ENCODE peak calls at places on chromosomes 3 and 15, in ten cellular contexts. One of them, this sample, is unnamed.

GRCh38 chr3:130384547-130384946 is 39.1 kb downstream of the COL6A5 start:
- DNase-seq in NCI-H1092: no peak
- DNase-seq in activated naive CD4-positive, alpha-beta T cell treated with anti-CD3 and anti-CD28 coated beads, Interleukin-2, amount 10 ng/mL, durations not matched to agents 7 days and 5 days: no peak
- DNase-seq in mesenteric fat pad: no peak
- DNase-seq in LHCN-M2: no peak
- DNase-seq in 8988T: no peak
- DNase-seq in neural crest cell: no peak
- DNase-seq in NCI-H748 treated with DMSO at 0.1 percent for 48 hours: no peak
- DNase-seq in activated T-cell treated with anti-CD3 and anti-CD28 coated beads for 1 hour: no peak
- DNase-seq in ascending aorta: no peak
- DNase-seq in this sample: no peak

GRCh38 chr3:182622241-182622545 is 171.1 kb upstream of the ATP11B start:
- DNase-seq in NCI-H1092: no peak
- DNase-seq in activated naive CD4-positive, alpha-beta T cell treated with anti-CD3 and anti-CD28 coated beads, Interleukin-2, amount 10 ng/mL, durations not matched to agents 7 days and 5 days: no peak
- DNase-seq in mesenteric fat pad: no peak
- DNase-seq in LHCN-M2: no peak
- DNase-seq in 8988T: no peak
- DNase-seq in neural crest cell: no peak
- DNase-seq in NCI-H748 treated with DMSO at 0.1 percent for 48 hours: no peak
- DNase-seq in activated T-cell treated with anti-CD3 and anti-CD28 coated beads for 1 hour: no peak
- DNase-seq in ascending aorta: no peak
- DNase-seq in this sample: no peak

GRCh38 chr15:61831505-61831921 is 228.7 kb downstream of the VPS13C start:
- DNase-seq in NCI-H1092: no peak
- DNase-seq in activated naive CD4-positive, alpha-beta T cell treated with anti-CD3 and anti-CD28 coated beads, Interleukin-2, amount 10 ng/mL, durations not matched to agents 7 days and 5 days: no peak
- DNase-seq in mesenteric fat pad: no peak
- DNase-seq in LHCN-M2: no peak
- DNase-seq in 8988T: no peak
- DNase-seq in neural crest cell: no peak
- DNase-seq in NCI-H748 treated with DMSO at 0.1 percent for 48 hours: peak
- DNase-seq in activated T-cell treated with anti-CD3 and anti-CD28 coated beads for 1 hour: no peak
- DNase-seq in ascending aorta: no peak
- DNase-seq in this sample: no peak

GRCh38 chr3:197749601-197750395 is at the start of gene FYTTD1:
- DNase-seq in NCI-H1092: peak
- DNase-seq in activated naive CD4-positive, alpha-beta T cell treated with anti-CD3 and anti-CD28 coated beads, Interleukin-2, amount 10 ng/mL, durations not matched to agents 7 days and 5 days: peak
- DNase-seq in mesenteric fat pad: peak
- DNase-seq in LHCN-M2: peak
- DNase-seq in 8988T: peak
- DNase-seq in neural crest cell: peak
- DNase-seq in NCI-H748 treated with DMSO at 0.1 percent for 48 hours: peak
- DNase-seq in activated T-cell treated with anti-CD3 and anti-CD28 coated beads for 1 hour: peak
- DNase-seq in ascending aorta: peak
- DNase-seq in this sample: peak

GRCh38 chr3:148158210-148158609 is 539.5 kb upstream of the AGTR1 start:
- DNase-seq in NCI-H1092: no peak
- DNase-seq in activated naive CD4-positive, alpha-beta T cell treated with anti-CD3 and anti-CD28 coated beads, Interleukin-2, amount 10 ng/mL, durations not matched to agents 7 days and 5 days: no peak
- DNase-seq in mesenteric fat pad: no peak
- DNase-seq in LHCN-M2: peak
- DNase-seq in 8988T: no peak
- DNase-seq in neural crest cell: no peak
- DNase-seq in NCI-H748 treated with DMSO at 0.1 percent for 48 hours: no peak
- DNase-seq in activated T-cell treated with anti-CD3 and anti-CD28 coated beads for 1 hour: no peak
- DNase-seq in ascending aorta: no peak
- DNase-seq in this sample: no peak

GRCh38 chr3:138786788-138787276 is 47.9 kb downstream of the PIK3CB start:
- DNase-seq in NCI-H1092: no peak
- DNase-seq in activated naive CD4-positive, alpha-beta T cell treated with anti-CD3 and anti-CD28 coated beads, Interleukin-2, amount 10 ng/mL, durations not matched to agents 7 days and 5 days: no peak
- DNase-seq in mesenteric fat pad: no peak
- DNase-seq in LHCN-M2: peak
- DNase-seq in 8988T: no peak
- DNase-seq in neural crest cell: no peak
- DNase-seq in NCI-H748 treated with DMSO at 0.1 percent for 48 hours: no peak
- DNase-seq in activated T-cell treated with anti-CD3 and anti-CD28 coated beads for 1 hour: no peak
- DNase-seq in ascending aorta: no peak
- DNase-seq in this sample: no peak

GRCh38 chr3:29513236-29513635 is 232.4 kb downstream of the RBMS3 start:
- DNase-seq in NCI-H1092: no peak
- DNase-seq in activated naive CD4-positive, alpha-beta T cell treated with anti-CD3 and anti-CD28 coated beads, Interleukin-2, amount 10 ng/mL, durations not matched to agents 7 days and 5 days: no peak
- DNase-seq in mesenteric fat pad: no peak
- DNase-seq in LHCN-M2: peak
- DNase-seq in 8988T: no peak
- DNase-seq in neural crest cell: no peak
- DNase-seq in NCI-H748 treated with DMSO at 0.1 percent for 48 hours: no peak
- DNase-seq in activated T-cell treated with anti-CD3 and anti-CD28 coated beads for 1 hour: no peak
- DNase-seq in ascending aorta: no peak
- DNase-seq in this sample: no peak

GRCh38 chr3:76310059-76310458 is 524.7 kb upstream of the ZNF717 start:
- DNase-seq in NCI-H1092: no peak
- DNase-seq in activated naive CD4-positive, alpha-beta T cell treated with anti-CD3 and anti-CD28 coated beads, Interleukin-2, amount 10 ng/mL, durations not matched to agents 7 days and 5 days: no peak
- DNase-seq in mesenteric fat pad: no peak
- DNase-seq in LHCN-M2: no peak
- DNase-seq in 8988T: no peak
- DNase-seq in neural crest cell: no peak
- DNase-seq in NCI-H748 treated with DMSO at 0.1 percent for 48 hours: no peak
- DNase-seq in activated T-cell treated with anti-CD3 and anti-CD28 coated beads for 1 hour: no peak
- DNase-seq in ascending aorta: no peak
- DNase-seq in this sample: no peak

GRCh38 chr3:149395107-149396089 is 17.9 kb upstream of the TM4SF1 start:
- DNase-seq in NCI-H1092: peak
- DNase-seq in activated naive CD4-positive, alpha-beta T cell treated with anti-CD3 and anti-CD28 coated beads, Interleukin-2, amount 10 ng/mL, durations not matched to agents 7 days and 5 days: no peak
- DNase-seq in mesenteric fat pad: no peak
- DNase-seq in LHCN-M2: peak
- DNase-seq in 8988T: no peak
- DNase-seq in neural crest cell: no peak
- DNase-seq in NCI-H748 treated with DMSO at 0.1 percent for 48 hours: no peak
- DNase-seq in activated T-cell treated with anti-CD3 and anti-CD28 coated beads for 1 hour: no peak
- DNase-seq in ascending aorta: no peak
- DNase-seq in this sample: no peak

GRCh38 chr3:53806182-53807116 is 39.8 kb downstream of the CHDH start:
- DNase-seq in NCI-H1092: no peak
- DNase-seq in activated naive CD4-positive, alpha-beta T cell treated with anti-CD3 and anti-CD28 coated beads, Interleukin-2, amount 10 ng/mL, durations not matched to agents 7 days and 5 days: no peak
- DNase-seq in mesenteric fat pad: peak
- DNase-seq in LHCN-M2: peak
- DNase-seq in 8988T: no peak
- DNase-seq in neural crest cell: no peak
- DNase-seq in NCI-H748 treated with DMSO at 0.1 percent for 48 hours: no peak
- DNase-seq in activated T-cell treated with anti-CD3 and anti-CD28 coated beads for 1 hour: no peak
- DNase-seq in ascending aorta: no peak
- DNase-seq in this sample: no peak

GRCh38 chr3:111236833-111237713 is 165.5 kb downstream of the NECTIN3 start:
- DNase-seq in NCI-H1092: no peak
- DNase-seq in activated naive CD4-positive, alpha-beta T cell treated with anti-CD3 and anti-CD28 coated beads, Interleukin-2, amount 10 ng/mL, durations not matched to agents 7 days and 5 days: no peak
- DNase-seq in mesenteric fat pad: no peak
- DNase-seq in LHCN-M2: peak
- DNase-seq in 8988T: no peak
- DNase-seq in neural crest cell: no peak
- DNase-seq in NCI-H748 treated with DMSO at 0.1 percent for 48 hours: no peak
- DNase-seq in activated T-cell treated with anti-CD3 and anti-CD28 coated beads for 1 hour: no peak
- DNase-seq in ascending aorta: no peak
- DNase-seq in this sample: no peak

GRCh38 chr3:14138109-14138877 is 13.4 kb downstream of the TMEM43 start:
- DNase-seq in NCI-H1092: no peak
- DNase-seq in activated naive CD4-positive, alpha-beta T cell treated with anti-CD3 and anti-CD28 coated beads, Interleukin-2, amount 10 ng/mL, durations not matched to agents 7 days and 5 days: peak
- DNase-seq in mesenteric fat pad: peak
- DNase-seq in LHCN-M2: no peak
- DNase-seq in 8988T: no peak
- DNase-seq in neural crest cell: no peak
- DNase-seq in NCI-H748 treated with DMSO at 0.1 percent for 48 hours: no peak
- DNase-seq in activated T-cell treated with anti-CD3 and anti-CD28 coated beads for 1 hour: no peak
- DNase-seq in ascending aorta: no peak
- DNase-seq in this sample: no peak

GRCh38 chr15:41944313-41944940 is 27.9 kb downstream of the EHD4 start:
- DNase-seq in NCI-H1092: no peak
- DNase-seq in activated naive CD4-positive, alpha-beta T cell treated with anti-CD3 and anti-CD28 coated beads, Interleukin-2, amount 10 ng/mL, durations not matched to agents 7 days and 5 days: no peak
- DNase-seq in mesenteric fat pad: peak
- DNase-seq in LHCN-M2: peak
- DNase-seq in 8988T: no peak
- DNase-seq in neural crest cell: no peak
- DNase-seq in NCI-H748 treated with DMSO at 0.1 percent for 48 hours: no peak
- DNase-seq in activated T-cell treated with anti-CD3 and anti-CD28 coated beads for 1 hour: no peak
- DNase-seq in ascending aorta: no peak
- DNase-seq in this sample: no peak

GRCh38 chr3:49859576-49860305 is 3.4 kb upstream of the TRAIP start:
- DNase-seq in NCI-H1092: no peak
- DNase-seq in activated naive CD4-positive, alpha-beta T cell treated with anti-CD3 and anti-CD28 coated beads, Interleukin-2, amount 10 ng/mL, durations not matched to agents 7 days and 5 days: no peak
- DNase-seq in mesenteric fat pad: no peak
- DNase-seq in LHCN-M2: no peak
- DNase-seq in 8988T: no peak
- DNase-seq in neural crest cell: no peak
- DNase-seq in NCI-H748 treated with DMSO at 0.1 percent for 48 hours: no peak
- DNase-seq in activated T-cell treated with anti-CD3 and anti-CD28 coated beads for 1 hour: no peak
- DNase-seq in ascending aorta: no peak
- DNase-seq in this sample: no peak

GRCh38 chr3:120182613-120183524 is 88.6 kb upstream of the GSK3B start:
- DNase-seq in NCI-H1092: no peak
- DNase-seq in activated naive CD4-positive, alpha-beta T cell treated with anti-CD3 and anti-CD28 coated beads, Interleukin-2, amount 10 ng/mL, durations not matched to agents 7 days and 5 days: no peak
- DNase-seq in mesenteric fat pad: no peak
- DNase-seq in LHCN-M2: peak
- DNase-seq in 8988T: no peak
- DNase-seq in neural crest cell: no peak
- DNase-seq in NCI-H748 treated with DMSO at 0.1 percent for 48 hours: no peak
- DNase-seq in activated T-cell treated with anti-CD3 and anti-CD28 coated beads for 1 hour: no peak
- DNase-seq in ascending aorta: no peak
- DNase-seq in this sample: no peak

GRCh38 chr3:99753268-99753975 is 64.2 kb upstream of the CMSS1 start:
- DNase-seq in NCI-H1092: peak
- DNase-seq in activated naive CD4-positive, alpha-beta T cell treated with anti-CD3 and anti-CD28 coated beads, Interleukin-2, amount 10 ng/mL, durations not matched to agents 7 days and 5 days: peak
- DNase-seq in mesenteric fat pad: no peak
- DNase-seq in LHCN-M2: peak
- DNase-seq in 8988T: no peak
- DNase-seq in neural crest cell: peak
- DNase-seq in NCI-H748 treated with DMSO at 0.1 percent for 48 hours: peak
- DNase-seq in activated T-cell treated with anti-CD3 and anti-CD28 coated beads for 1 hour: no peak
- DNase-seq in ascending aorta: no peak
- DNase-seq in this sample: no peak

GRCh38 chr3:108091498-108092259 is 848 bp upstream of the CD47 start:
- DNase-seq in NCI-H1092: no peak
- DNase-seq in activated naive CD4-positive, alpha-beta T cell treated with anti-CD3 and anti-CD28 coated beads, Interleukin-2, amount 10 ng/mL, durations not matched to agents 7 days and 5 days: peak
- DNase-seq in mesenteric fat pad: no peak
- DNase-seq in LHCN-M2: no peak
- DNase-seq in 8988T: no peak
- DNase-seq in neural crest cell: no peak
- DNase-seq in NCI-H748 treated with DMSO at 0.1 percent for 48 hours: peak
- DNase-seq in activated T-cell treated with anti-CD3 and anti-CD28 coated beads for 1 hour: peak
- DNase-seq in ascending aorta: no peak
- DNase-seq in this sample: peak

GRCh38 chr3:71247948-71248315 is 335.6 kb downstream of the FOXP1 start:
- DNase-seq in NCI-H1092: no peak
- DNase-seq in activated naive CD4-positive, alpha-beta T cell treated with anti-CD3 and anti-CD28 coated beads, Interleukin-2, amount 10 ng/mL, durations not matched to agents 7 days and 5 days: no peak
- DNase-seq in mesenteric fat pad: no peak
- DNase-seq in LHCN-M2: no peak
- DNase-seq in 8988T: no peak
- DNase-seq in neural crest cell: no peak
- DNase-seq in NCI-H748 treated with DMSO at 0.1 percent for 48 hours: peak
- DNase-seq in activated T-cell treated with anti-CD3 and anti-CD28 coated beads for 1 hour: no peak
- DNase-seq in ascending aorta: no peak
- DNase-seq in this sample: no peak

GRCh38 chr15:56805466-56806146 is 72.3 kb upstream of the ZNF280D start:
- DNase-seq in NCI-H1092: no peak
- DNase-seq in activated naive CD4-positive, alpha-beta T cell treated with anti-CD3 and anti-CD28 coated beads, Interleukin-2, amount 10 ng/mL, durations not matched to agents 7 days and 5 days: no peak
- DNase-seq in mesenteric fat pad: no peak
- DNase-seq in LHCN-M2: peak
- DNase-seq in 8988T: no peak
- DNase-seq in neural crest cell: no peak
- DNase-seq in NCI-H748 treated with DMSO at 0.1 percent for 48 hours: no peak
- DNase-seq in activated T-cell treated with anti-CD3 and anti-CD28 coated beads for 1 hour: no peak
- DNase-seq in ascending aorta: no peak
- DNase-seq in this sample: no peak

GRCh38 chr15:67322481-67322880 is 67.9 kb downstream of the IQCH start:
- DNase-seq in NCI-H1092: no peak
- DNase-seq in activated naive CD4-positive, alpha-beta T cell treated with anti-CD3 and anti-CD28 coated beads, Interleukin-2, amount 10 ng/mL, durations not matched to agents 7 days and 5 days: no peak
- DNase-seq in mesenteric fat pad: no peak
- DNase-seq in LHCN-M2: no peak
- DNase-seq in 8988T: no peak
- DNase-seq in neural crest cell: no peak
- DNase-seq in NCI-H748 treated with DMSO at 0.1 percent for 48 hours: no peak
- DNase-seq in activated T-cell treated with anti-CD3 and anti-CD28 coated beads for 1 hour: no peak
- DNase-seq in ascending aorta: no peak
- DNase-seq in this sample: no peak

GRCh38 chr3:72100062-72100511 is 315.1 kb upstream of the PROK2 start:
- DNase-seq in NCI-H1092: peak
- DNase-seq in activated naive CD4-positive, alpha-beta T cell treated with anti-CD3 and anti-CD28 coated beads, Interleukin-2, amount 10 ng/mL, durations not matched to agents 7 days and 5 days: no peak
- DNase-seq in mesenteric fat pad: no peak
- DNase-seq in LHCN-M2: no peak
- DNase-seq in 8988T: no peak
- DNase-seq in neural crest cell: no peak
- DNase-seq in NCI-H748 treated with DMSO at 0.1 percent for 48 hours: peak
- DNase-seq in activated T-cell treated with anti-CD3 and anti-CD28 coated beads for 1 hour: no peak
- DNase-seq in ascending aorta: no peak
- DNase-seq in this sample: no peak

GRCh38 chr3:194640829-194641228 is 7.6 kb upstream of the TMEM44 start:
- DNase-seq in NCI-H1092: no peak
- DNase-seq in activated naive CD4-positive, alpha-beta T cell treated with anti-CD3 and anti-CD28 coated beads, Interleukin-2, amount 10 ng/mL, durations not matched to agents 7 days and 5 days: peak
- DNase-seq in mesenteric fat pad: no peak
- DNase-seq in LHCN-M2: peak
- DNase-seq in 8988T: no peak
- DNase-seq in neural crest cell: peak
- DNase-seq in NCI-H748 treated with DMSO at 0.1 percent for 48 hours: no peak
- DNase-seq in activated T-cell treated with anti-CD3 and anti-CD28 coated beads for 1 hour: peak
- DNase-seq in ascending aorta: no peak
- DNase-seq in this sample: peak

GRCh38 chr3:40012381-40012780 is 203.0 kb downstream of the MYRIP start:
- DNase-seq in NCI-H1092: no peak
- DNase-seq in activated naive CD4-positive, alpha-beta T cell treated with anti-CD3 and anti-CD28 coated beads, Interleukin-2, amount 10 ng/mL, durations not matched to agents 7 days and 5 days: no peak
- DNase-seq in mesenteric fat pad: no peak
- DNase-seq in LHCN-M2: no peak
- DNase-seq in 8988T: no peak
- DNase-seq in neural crest cell: no peak
- DNase-seq in NCI-H748 treated with DMSO at 0.1 percent for 48 hours: no peak
- DNase-seq in activated T-cell treated with anti-CD3 and anti-CD28 coated beads for 1 hour: no peak
- DNase-seq in ascending aorta: no peak
- DNase-seq in this sample: no peak

GRCh38 chr15:55799287-55800212 is 56.6 kb upstream of the PRTG start:
- DNase-seq in NCI-H1092: peak
- DNase-seq in activated naive CD4-positive, alpha-beta T cell treated with anti-CD3 and anti-CD28 coated beads, Interleukin-2, amount 10 ng/mL, durations not matched to agents 7 days and 5 days: peak
- DNase-seq in mesenteric fat pad: no peak
- DNase-seq in LHCN-M2: peak
- DNase-seq in 8988T: peak
- DNase-seq in neural crest cell: peak
- DNase-seq in NCI-H748 treated with DMSO at 0.1 percent for 48 hours: peak
- DNase-seq in activated T-cell treated with anti-CD3 and anti-CD28 coated beads for 1 hour: no peak
- DNase-seq in ascending aorta: no peak
- DNase-seq in this sample: no peak

GRCh38 chr3:80733522-80734176 is 965.9 kb upstream of the ROBO1 start:
- DNase-seq in NCI-H1092: no peak
- DNase-seq in activated naive CD4-positive, alpha-beta T cell treated with anti-CD3 and anti-CD28 coated beads, Interleukin-2, amount 10 ng/mL, durations not matched to agents 7 days and 5 days: no peak
- DNase-seq in mesenteric fat pad: no peak
- DNase-seq in LHCN-M2: no peak
- DNase-seq in 8988T: no peak
- DNase-seq in neural crest cell: no peak
- DNase-seq in NCI-H748 treated with DMSO at 0.1 percent for 48 hours: no peak
- DNase-seq in activated T-cell treated with anti-CD3 and anti-CD28 coated beads for 1 hour: no peak
- DNase-seq in ascending aorta: no peak
- DNase-seq in this sample: no peak

GRCh38 chr3:195045481-195045880 is 225.5 kb downstream of the XXYLT1 start:
- DNase-seq in NCI-H1092: no peak
- DNase-seq in activated naive CD4-positive, alpha-beta T cell treated with anti-CD3 and anti-CD28 coated beads, Interleukin-2, amount 10 ng/mL, durations not matched to agents 7 days and 5 days: no peak
- DNase-seq in mesenteric fat pad: no peak
- DNase-seq in LHCN-M2: no peak
- DNase-seq in 8988T: no peak
- DNase-seq in neural crest cell: no peak
- DNase-seq in NCI-H748 treated with DMSO at 0.1 percent for 48 hours: no peak
- DNase-seq in activated T-cell treated with anti-CD3 and anti-CD28 coated beads for 1 hour: no peak
- DNase-seq in ascending aorta: no peak
- DNase-seq in this sample: no peak

GRCh38 chr15:98776607-98777281 is 128.4 kb downstream of the IGF1R start:
- DNase-seq in NCI-H1092: no peak
- DNase-seq in activated naive CD4-positive, alpha-beta T cell treated with anti-CD3 and anti-CD28 coated beads, Interleukin-2, amount 10 ng/mL, durations not matched to agents 7 days and 5 days: peak
- DNase-seq in mesenteric fat pad: no peak
- DNase-seq in LHCN-M2: peak
- DNase-seq in 8988T: no peak
- DNase-seq in neural crest cell: no peak
- DNase-seq in NCI-H748 treated with DMSO at 0.1 percent for 48 hours: no peak
- DNase-seq in activated T-cell treated with anti-CD3 and anti-CD28 coated beads for 1 hour: no peak
- DNase-seq in ascending aorta: no peak
- DNase-seq in this sample: no peak

GRCh38 chr3:50444213-50444612 is 59.2 kb downstream of the CACNA2D2 start:
- DNase-seq in NCI-H1092: no peak
- DNase-seq in activated naive CD4-positive, alpha-beta T cell treated with anti-CD3 and anti-CD28 coated beads, Interleukin-2, amount 10 ng/mL, durations not matched to agents 7 days and 5 days: no peak
- DNase-seq in mesenteric fat pad: no peak
- DNase-seq in LHCN-M2: no peak
- DNase-seq in 8988T: no peak
- DNase-seq in neural crest cell: no peak
- DNase-seq in NCI-H748 treated with DMSO at 0.1 percent for 48 hours: no peak
- DNase-seq in activated T-cell treated with anti-CD3 and anti-CD28 coated beads for 1 hour: no peak
- DNase-seq in ascending aorta: no peak
- DNase-seq in this sample: no peak